ENCODE peak calls at places on chromosomes 13 and 19, in seven cellular contexts. D, Y, K, J, U, O and H are unnamed samples.

GRCh38 chr19:31392514-31392913 is 43.3 kb upstream of the TSHZ3 start:
- DNase-seq in K (no peak), O (no peak), Y (no peak), J (no peak), D (peak; percentile 8), U (no peak), H (peak; percentile 4)

GRCh38 chr13:34066344-34066743 is 248.4 kb downstream of the RFC3 start:
- DNase-seq in Y (no peak), D (no peak), J (no peak), U (no peak), K (no peak), O (no peak), H (no peak)

GRCh38 chr13:79932556-79932955 is 408.4 kb downstream of the SPRY2 start:
- DNase-seq in O (no peak), D (no peak), K (no peak), J (no peak), U (no peak), Y (no peak), H (no peak)

GRCh38 chr19:48321372-48321621 is 4.1 kb upstream of the EMP3 start:
- DNase-seq in K (peak; percentile 98), J (peak; percentile 97), O (peak; percentile 98), D (peak; percentile 96), Y (peak; percentile 90), U (no peak), H (peak; percentile 83)

GRCh38 chr19:13155472-13156284 is 5.5 kb downstream of the IER2 start:
- DNase-seq in U (no peak), K (peak; percentile 88), D (peak; percentile 94), Y (peak; percentile 79), J (peak; percentile 91), O (peak; percentile 92), H (peak; percentile 75)

GRCh38 chr19:38388310-38389100 is at the start of gene SPRED3:
- DNase-seq in Y (peak; percentile 79), K (peak; percentile 25), O (peak; percentile 77), J (no peak), U (no peak), D (peak; percentile 72), H (peak; percentile 61)

GRCh38 chr19:47253467-47253881 is 2.9 kb upstream of the CCDC9 start:
- DNase-seq in O (peak; percentile 27), U (peak; percentile 69), D (peak; percentile 71), J (no peak), K (no peak), Y (peak; percentile 95), H (peak; percentile 87)

GRCh38 chr19:36030264-36031148 is 2.2 kb downstream of the CLIP3 start:
- DNase-seq in J (no peak), K (no peak), Y (peak; percentile 11), O (no peak), U (no peak), D (peak; percentile 51), H (peak; percentile 59)

GRCh38 chr19:40294560-40294959 is 9.4 kb upstream of the AKT2 start:
- DNase-seq in O (no peak), K (no peak), D (no peak), Y (no peak), U (no peak), J (no peak), H (no peak)

GRCh38 chr13:110517505-110518149 is 43.9 kb downstream of the RAB20 start:
- DNase-seq in D (no peak), Y (no peak), J (no peak), U (no peak), O (peak; percentile 49), K (no peak), H (no peak)

GRCh38 chr13:100176781-100177389 is 88.0 kb downstream of the PCCA start:
- DNase-seq in K (no peak), D (peak; percentile 79), O (no peak), U (no peak), Y (peak; percentile 67), J (peak; percentile 11), H (peak; percentile 18)

GRCh38 chr19:18020212-18021067 is 12.5 kb downstream of the ARRDC2 start:
- DNase-seq in O (peak; percentile 49), Y (peak; percentile 51), U (no peak), K (no peak), J (peak; percentile 87), D (peak; percentile 66), H (peak; percentile 45)

GRCh38 chr19:8306235-8307054 is 1.7 kb downstream of the CD320 start:
- DNase-seq in O (no peak), K (no peak), D (no peak), J (peak; percentile 3), Y (no peak), U (no peak), H (no peak)

GRCh38 chr19:38736036-38736412 is 8.2 kb downstream of the CAPN12 start:
- DNase-seq in O (peak; percentile 89), K (peak; percentile 84), U (no peak), Y (peak; percentile 50), J (peak; percentile 29), D (no peak), H (peak; percentile 16)

GRCh38 chr13:85896516-85897450 is 97.6 kb upstream of the SLITRK6 start:
- DNase-seq in U (no peak), Y (no peak), O (no peak), K (no peak), D (no peak), J (no peak), H (no peak)

GRCh38 chr19:41218615-41219507 is at the start of gene AXL:
- DNase-seq in D (peak; percentile 90), K (no peak), J (peak; percentile 82), U (peak; percentile 63), O (peak; percentile 89), Y (peak; percentile 85), H (peak; percentile 92)

GRCh38 chr19:39518458-39518857 is 3.5 kb downstream of the SELENOV start:
- DNase-seq in J (no peak), O (no peak), K (peak; percentile 64), U (no peak), D (no peak), Y (no peak), H (no peak)

GRCh38 chr13:28778308-28779215 is 41.6 kb upstream of the MTUS2 start:
- DNase-seq in J (no peak), D (no peak), U (no peak), Y (no peak), O (no peak), K (no peak), H (no peak)

GRCh38 chr19:42683917-42684513 is 56.3 kb downstream of the PSG3 start:
- DNase-seq in Y (peak; percentile 12), O (no peak), U (no peak), J (no peak), D (peak; percentile 36), K (peak; percentile 40), H (peak; percentile 31)

GRCh38 chr13:110272651-110273050 is 34.3 kb downstream of the COL4A1 start:
- DNase-seq in U (no peak), O (no peak), Y (no peak), J (no peak), K (no peak), D (no peak), H (no peak)

GRCh38 chr13:90091611-90092010 is 1255.9 kb upstream of the MIR17HG start:
- DNase-seq in U (no peak), J (no peak), D (no peak), Y (no peak), O (no peak), K (no peak), H (no peak)

GRCh38 chr13:66200555-66200954 is 1029.6 kb downstream of the PCDH9 start:
- DNase-seq in J (no peak), U (no peak), O (no peak), K (no peak), D (no peak), Y (no peak), H (no peak)

GRCh38 chr13:29877456-29878096 is 27.2 kb upstream of the UBL3 start:
- DNase-seq in U (no peak), K (no peak), O (peak; percentile 73), J (no peak), D (peak; percentile 9), Y (no peak), H (no peak)

DNA sequence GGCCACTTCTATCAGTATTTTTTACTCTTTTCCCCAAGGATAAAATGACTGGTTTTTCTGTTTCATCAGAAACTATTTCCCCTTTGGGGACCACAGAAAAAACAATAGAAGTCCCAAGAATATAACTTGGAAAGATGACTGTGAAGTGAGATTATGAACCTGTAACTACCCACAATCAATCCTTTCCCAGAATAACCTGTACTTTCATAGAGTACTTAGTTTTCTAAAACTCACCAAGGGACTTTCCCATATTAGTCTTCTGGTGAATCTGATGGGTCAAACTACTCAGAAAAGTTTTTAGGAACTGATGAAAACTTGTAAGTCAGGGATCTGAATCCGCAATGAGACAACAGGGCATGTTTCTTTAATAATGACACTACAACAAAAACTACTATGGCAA is 62.6 kb downstream of the STK24 start:
- DNase-seq in U (no peak), Y (no peak), D (no peak), K (no peak), O (no peak), J (no peak), H (no peak)
- H3K4me3 ChIP-seq in U (no peak overlapping the region), Y (no peak overlapping the region), D (no peak overlapping the region), K (no peak overlapping the region), O (no peak overlapping the region), J (no peak overlapping the region), H (no peak overlapping the region)

GRCh38 chr13:104530741-104531140 is 1464.5 kb upstream of the SLC10A2 start:
- DNase-seq in U (no peak), J (no peak), Y (peak; percentile 39), D (no peak), K (no peak), O (no peak), H (no peak)

GRCh38 chr13:104532131-104532530 is 1465.9 kb upstream of the SLC10A2 start:
- DNase-seq in K (no peak), O (no peak), U (no peak), Y (no peak), J (no peak), D (no peak), H (no peak)

DNA sequence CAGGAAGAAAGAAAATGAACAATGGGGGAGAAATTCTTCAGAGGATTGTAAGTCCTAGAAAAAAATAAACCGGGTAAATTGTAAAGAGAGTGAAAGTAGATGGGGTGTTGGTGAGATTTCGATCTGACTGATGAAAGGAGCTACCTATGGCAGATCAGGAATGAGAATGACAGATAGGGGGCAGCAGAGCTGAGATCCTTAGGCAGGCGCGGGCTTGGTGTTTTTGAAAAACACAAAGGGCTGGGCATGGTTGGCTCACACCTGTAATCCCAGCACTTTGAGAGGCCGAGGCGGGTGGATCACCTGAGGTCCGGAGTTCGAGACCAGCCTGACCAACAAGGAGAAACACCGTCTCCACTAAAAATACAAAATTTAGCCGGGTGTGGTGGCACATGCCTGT is 1468.6 kb upstream of the SLC10A2 start:
- DNase-seq in J (no peak), Y (no peak), K (peak; percentile 0), D (no peak), U (no peak), O (no peak), H (no peak)
- TF ChIP-seq CTCF in J (no peak), Y (peak; percentile 4), K (no peak), D (no peak), U (no peak), O (no peak), H (no peak)

DNA sequence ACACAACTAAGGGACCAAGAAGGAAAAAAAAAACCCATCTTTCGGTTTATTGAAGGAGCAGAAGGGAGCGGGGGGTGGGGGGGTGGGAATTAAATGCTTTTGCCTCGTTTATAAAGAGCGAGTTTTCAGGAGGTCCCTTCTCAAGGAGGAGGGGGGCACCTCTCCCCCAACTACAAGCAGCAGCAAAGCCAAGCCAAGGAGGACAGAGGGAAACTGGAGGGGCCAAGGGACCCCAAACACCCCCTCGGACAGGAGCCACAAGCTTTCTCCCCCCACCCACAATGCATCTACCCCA is 2.4 kb downstream of the IRF2BP1 start:
- DNase-seq in U (no peak), D (no peak), Y (no peak), K (no peak), J (no peak), O (no peak), H (no peak)
- H3K4me3 ChIP-seq in U (peak overlapping the region; percentile 29), D (no peak overlapping the region), Y (no peak overlapping the region), K (no peak overlapping the region), J (no peak overlapping the region), O (no peak overlapping the region), H (peak overlapping the region; percentile 33)

GRCh38 chr13:103539721-103540120 is 473.5 kb upstream of the SLC10A2 start:
- DNase-seq in U (no peak), K (no peak), Y (no peak), J (no peak), D (no peak), O (no peak), H (no peak)
- TF ChIP-seq CTCF in U (no peak), K (no peak), Y (no peak), J (no peak), D (no peak), O (no peak), H (no peak)